ENCODE peak calls at places on chromosome 7, in ten cellular contexts. A, W, O, X, N, C, P, E, H and S are unnamed samples.

GRCh38 chr7:71808115-71808514 is 604.0 kb downstream of the CALN1 start:
- DNase-seq in A (no peak), W (no peak), O (no peak), X (no peak), N (no peak), C (no peak), P (no peak), E (no peak), H (no peak), S (no peak)

GRCh38 chr7:112371721-112372120 is 78.5 kb upstream of the IFRD1 start:
- DNase-seq in A (no peak), W (peak), O (no peak), X (no peak), N (peak), C (no peak), P (no peak), E (no peak), H (no peak), S (no peak)

GRCh38 chr7:27560706-27561235 is 101.9 kb downstream of the HIBADH start:
- DNase-seq in A (no peak), W (peak), O (no peak), X (no peak), N (peak), C (no peak), P (no peak), E (no peak), H (no peak), S (no peak)

GRCh38 chr7:143485500-143485899 is 7.8 kb downstream of the TAS2R41 start:
- DNase-seq in A (no peak), W (peak), O (no peak), X (no peak), N (peak), C (no peak), P (peak), E (no peak), H (no peak), S (no peak)

GRCh38 chr7:50371551-50372021 is 67.1 kb downstream of the IKZF1 start:
- DNase-seq in A (no peak), W (no peak), O (no peak), X (no peak), N (no peak), C (no peak), P (no peak), E (no peak), H (no peak), S (no peak)

GRCh38 chr7:83519240-83519639 is 129.7 kb downstream of the SEMA3E start:
- DNase-seq in A (no peak), W (peak), O (no peak), X (no peak), N (peak), C (no peak), P (no peak), E (no peak), H (no peak), S (no peak)

GRCh38 chr7:152597514-152597913 is 78.4 kb downstream of the XRCC2 start:
- DNase-seq in A (no peak), W (no peak), O (no peak), X (no peak), N (no peak), C (no peak), P (no peak), E (no peak), H (no peak), S (no peak)

GRCh38 chr7:43674559-43675436 is 54.5 kb downstream of the COA1 start:
- DNase-seq in A (no peak), W (peak), O (no peak), X (no peak), N (peak), C (no peak), P (no peak), E (no peak), H (no peak), S (no peak)

GRCh38 chr7:106365252-106366005 is 80.6 kb upstream of the NAMPT start:
- DNase-seq in A (no peak), W (no peak), O (no peak), X (no peak), N (peak), C (no peak), P (no peak), E (no peak), H (no peak), S (no peak)

GRCh38 chr7:118104812-118105441 is 79.0 kb upstream of the LSM8 start:
- DNase-seq in A (no peak), W (peak), O (no peak), X (no peak), N (peak), C (peak), P (no peak), E (no peak), H (no peak), S (no peak)

GRCh38 chr7:135747366-135747765 is 1.2 kb downstream of the FAM180A start:
- DNase-seq in A (no peak), W (no peak), O (no peak), X (no peak), N (no peak), C (no peak), P (no peak), E (no peak), H (no peak), S (no peak)

GRCh38 chr7:69245646-69246045 is 352.6 kb upstream of the AUTS2 start:
- DNase-seq in A (no peak), W (no peak), O (no peak), X (no peak), N (peak), C (no peak), P (no peak), E (no peak), H (no peak), S (no peak)

GRCh38 chr7:82255706-82256105 is 187.9 kb downstream of the CACNA2D1 start:
- DNase-seq in A (no peak), W (no peak), O (no peak), X (no peak), N (no peak), C (no peak), P (no peak), E (no peak), H (no peak), S (no peak)

GRCh38 chr7:143318661-143319060 is 2.8 kb downstream of the CLCN1 start:
- DNase-seq in A (no peak), W (peak), O (no peak), X (no peak), N (peak), C (no peak), P (peak), E (no peak), H (peak), S (no peak)

GRCh38 chr7:152853236-152853635 is 93.7 kb downstream of the ACTR3B start:
- DNase-seq in A (no peak), W (no peak), O (no peak), X (no peak), N (no peak), C (no peak), P (no peak), E (no peak), H (no peak), S (no peak)

GRCh38 chr7:105531797-105532671 is at the start of gene RINT1:
- DNase-seq in A (peak), W (peak), O (peak), X (peak), N (peak), C (peak), P (peak), E (peak), H (peak), S (peak)

GRCh38 chr7:216360-217300 is 24.3 kb downstream of the FAM20C start:
- DNase-seq in A (no peak), W (no peak), O (no peak), X (no peak), N (no peak), C (no peak), P (peak), E (no peak), H (no peak), S (no peak)

GRCh38 chr7:29131678-29132077 is 14.7 kb downstream of the CPVL start:
- DNase-seq in A (no peak), W (no peak), O (no peak), X (no peak), N (no peak), C (no peak), P (no peak), E (no peak), H (no peak), S (no peak)

GRCh38 chr7:103823084-103823483 is 166.4 kb downstream of the RELN start:
- DNase-seq in A (no peak), W (no peak), O (no peak), X (no peak), N (no peak), C (no peak), P (no peak), E (no peak), H (no peak), S (no peak)

GRCh38 chr7:128006550-128007292 is 24.5 kb downstream of the LRRC4 start:
- DNase-seq in A (no peak), W (no peak), O (no peak), X (no peak), N (no peak), C (no peak), P (no peak), E (no peak), H (no peak), S (no peak)

GRCh38 chr7:108014747-108015682 is 12.1 kb upstream of the LAMB1 start:
- DNase-seq in A (no peak), W (peak), O (no peak), X (no peak), N (peak), C (no peak), P (no peak), E (no peak), H (no peak), S (no peak)

GRCh38 chr7:116530107-116530820 is 5.4 kb downstream of the CAV1 start:
- DNase-seq in A (no peak), W (no peak), O (no peak), X (no peak), N (peak), C (no peak), P (no peak), E (no peak), H (no peak), S (no peak)

GRCh38 chr7:131621652-131622051 is 65.2 kb upstream of the PODXL start:
- DNase-seq in A (no peak), W (no peak), O (no peak), X (no peak), N (no peak), C (peak), P (no peak), E (no peak), H (no peak), S (no peak)

GRCh38 chr7:2175514-2175913 is 57.2 kb downstream of the MAD1L1 start:
- DNase-seq in A (no peak), W (peak), O (no peak), X (no peak), N (peak), C (peak), P (no peak), E (no peak), H (no peak), S (no peak)

GRCh38 chr7:14191686-14192098 is 202.2 kb upstream of the ETV1 start:
- DNase-seq in A (no peak), W (peak), O (no peak), X (no peak), N (peak), C (no peak), P (no peak), E (no peak), H (no peak), S (no peak)

GRCh38 chr7:157404845-157405481 is 68.2 kb downstream of the DNAJB6 start:
- DNase-seq in A (no peak), W (peak), O (no peak), X (peak), N (peak), C (peak), P (peak), E (no peak), H (no peak), S (no peak)

GRCh38 chr7:114426824-114427223 is 12.2 kb downstream of the FOXP2 start:
- DNase-seq in A (no peak), W (peak), O (no peak), X (no peak), N (peak), C (no peak), P (no peak), E (no peak), H (no peak), S (no peak)

GRCh38 chr7:44379366-44380178 is 54.2 kb upstream of the CAMK2B start:
- DNase-seq in A (no peak), W (peak), O (no peak), X (no peak), N (no peak), C (peak), P (no peak), E (no peak), H (no peak), S (no peak)

GRCh38 chr7:141097430-141097829 is 23.6 kb downstream of the TMEM178B start:
- DNase-seq in A (no peak), W (peak), O (no peak), X (no peak), N (no peak), C (no peak), P (no peak), E (no peak), H (no peak), S (no peak)

GRCh38 chr7:140773104-140773503 is 76.6 kb downstream of the NDUFB2 start:
- DNase-seq in A (no peak), W (peak), O (no peak), X (no peak), N (no peak), C (no peak), P (no peak), E (no peak), H (no peak), S (no peak)

GRCh38 chr7:142482899-142483658 is 225.2 kb upstream of the PRSS58 start:
- DNase-seq in A (peak), W (peak), O (peak), X (no peak), N (peak), C (peak), P (peak), E (peak), H (no peak), S (no peak)

GRCh38 chr7:112267944-112268691 is 61.6 kb downstream of the ZNF277 start:
- DNase-seq in A (no peak), W (no peak), O (no peak), X (no peak), N (no peak), C (no peak), P (no peak), E (no peak), H (no peak), S (no peak)

GRCh38 chr7:45082831-45083331 is 5.9 kb downstream of the NACAD start:
- DNase-seq in A (no peak), W (no peak), O (no peak), X (peak), N (no peak), C (peak), P (no peak), E (no peak), H (no peak), S (no peak)

GRCh38 chr7:24169077-24169624 is 114.8 kb upstream of the NPY start:
- DNase-seq in A (no peak), W (no peak), O (no peak), X (no peak), N (no peak), C (no peak), P (no peak), E (no peak), H (no peak), S (no peak)

GRCh38 chr7:118218413-118219156 is 5.9 kb upstream of the ANKRD7 start:
- DNase-seq in A (no peak), W (no peak), O (no peak), X (no peak), N (no peak), C (no peak), P (no peak), E (no peak), H (no peak), S (no peak)

GRCh38 chr7:30352169-30352568 is 67.8 kb downstream of the ZNRF2 start:
- DNase-seq in A (no peak), W (no peak), O (peak), X (no peak), N (no peak), C (no peak), P (no peak), E (no peak), H (no peak), S (no peak)

GRCh38 chr7:27210441-27211083 is 10.7 kb upstream of the HOXA13 start:
- DNase-seq in A (no peak), W (peak), O (peak), X (no peak), N (peak), C (peak), P (peak), E (peak), H (no peak), S (no peak)

GRCh38 chr7:7650682-7651206 is 10.2 kb downstream of the UMAD1 start:
- DNase-seq in A (no peak), W (no peak), O (no peak), X (no peak), N (no peak), C (no peak), P (no peak), E (no peak), H (no peak), S (no peak)

GRCh38 chr7:128221929-128222403 is 19.1 kb upstream of the LEP start:
- DNase-seq in A (no peak), W (peak), O (no peak), X (no peak), N (peak), C (peak), P (no peak), E (no peak), H (no peak), S (no peak)

GRCh38 chr7:79452032-79452494 is 1.4 kb downstream of the MAGI2 start:
- DNase-seq in A (peak), W (peak), O (no peak), X (peak), N (peak), C (peak), P (peak), E (peak), H (peak), S (peak)

GRCh38 chr7:79453558-79454324 is at the start of gene MAGI2:
- DNase-seq in A (peak), W (peak), O (no peak), X (peak), N (peak), C (peak), P (peak), E (peak), H (peak), S (peak)

GRCh38 chr7:79452495-79453265 is 787 bp downstream of the MAGI2 start:
- DNase-seq in A (no peak), W (peak), O (no peak), X (peak), N (peak), C (peak), P (peak), E (no peak), H (peak), S (no peak)

GRCh38 chr7:79453266-79453557 is 255 bp downstream of the MAGI2 start:
- DNase-seq in A (no peak), W (no peak), O (no peak), X (no peak), N (no peak), C (no peak), P (no peak), E (no peak), H (no peak), S (no peak)

DNA sequence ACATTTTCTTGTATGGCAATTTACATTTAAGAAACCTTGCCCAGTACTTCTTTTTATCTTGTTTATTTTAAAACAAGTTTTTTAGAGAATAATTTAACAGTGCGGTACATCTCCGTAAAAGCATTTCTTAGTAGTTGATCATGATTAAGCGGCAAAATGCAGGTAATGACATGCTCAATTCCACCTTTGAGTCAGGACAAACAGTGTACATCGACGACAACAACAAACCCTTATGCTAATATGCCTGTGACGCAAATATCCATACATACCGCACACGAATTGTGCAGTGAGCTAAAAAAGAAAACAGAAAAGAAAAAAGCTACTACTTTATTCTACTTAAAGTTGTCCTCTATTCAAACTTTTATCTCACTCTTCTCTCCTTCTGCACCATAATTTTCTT is 1.9 kb downstream of the MAGI2 start:
- DNase-seq in A (no peak), W (peak), O (no peak), X (no peak), N (no peak), C (no peak), P (no peak), E (no peak), H (no peak), S (no peak)
- H3K27ac ChIP-seq in A (peak), W (peak), O (no peak), X (peak), N (no peak), C (peak), P (no peak), E (no peak), H (peak), S (peak)

GRCh38 chr7:101956130-101956529 is 138.7 kb downstream of the CUX1 start:
- DNase-seq in A (no peak), W (no peak), O (no peak), X (no peak), N (no peak), C (no peak), P (peak), E (no peak), H (no peak), S (no peak)
- H3K27ac ChIP-seq in A (no peak), W (no peak), O (no peak), X (no peak), N (no peak), C (no peak), P (peak), E (no peak), H (no peak), S (no peak)

DNA sequence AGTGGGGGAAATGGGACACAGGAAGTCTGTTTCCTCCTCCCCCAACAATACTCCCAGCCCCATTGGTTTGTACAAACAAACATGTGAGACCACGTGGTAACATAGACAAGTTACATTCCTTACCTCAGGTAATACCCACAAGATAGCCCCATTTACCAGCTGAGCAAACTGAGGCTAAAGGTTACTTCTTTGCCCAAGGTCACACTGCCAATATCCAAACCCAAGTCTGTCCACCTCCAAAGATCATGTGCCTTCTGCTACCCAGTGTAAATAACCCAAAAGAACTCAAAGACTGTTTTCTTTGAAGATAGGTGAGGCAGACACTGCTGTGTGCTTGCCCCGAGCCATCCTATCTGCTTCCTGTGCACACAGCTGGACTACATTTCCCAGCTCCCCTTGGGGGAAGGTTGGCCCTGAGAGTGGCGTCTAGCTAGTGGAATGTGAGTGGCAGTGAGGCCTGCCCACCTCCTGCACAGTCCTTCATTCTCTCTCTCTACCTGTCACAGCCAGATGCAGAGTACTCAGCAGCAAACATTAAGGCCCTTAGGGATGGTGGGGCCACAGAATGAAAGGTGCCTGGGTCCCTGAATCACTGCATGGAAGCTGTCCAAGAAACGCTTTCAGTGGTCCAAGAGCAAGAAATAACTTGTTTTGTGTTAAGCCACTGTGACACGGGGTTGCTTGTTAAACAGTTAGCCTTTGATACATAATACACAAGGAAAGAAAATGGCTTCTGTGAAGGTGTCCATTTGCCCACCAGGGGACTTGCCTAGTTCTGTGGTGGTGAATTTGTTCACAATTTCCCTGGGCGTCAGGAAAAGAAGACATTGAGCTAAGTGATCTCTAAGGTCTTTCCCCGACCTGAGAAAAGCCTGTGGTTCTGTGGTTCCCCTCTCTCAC is 257.7 kb upstream of the NFE2L3 start:
- DNase-seq in A (no peak), W (no peak), O (peak), X (no peak), N (peak), C (peak), P (no peak), E (peak), H (no peak), S (no peak)
- H3K27ac ChIP-seq in A (no peak), W (no peak), O (no peak), X (no peak), N (no peak), C (no peak), P (no peak), E (no peak), H (no peak), S (no peak)

DNA sequence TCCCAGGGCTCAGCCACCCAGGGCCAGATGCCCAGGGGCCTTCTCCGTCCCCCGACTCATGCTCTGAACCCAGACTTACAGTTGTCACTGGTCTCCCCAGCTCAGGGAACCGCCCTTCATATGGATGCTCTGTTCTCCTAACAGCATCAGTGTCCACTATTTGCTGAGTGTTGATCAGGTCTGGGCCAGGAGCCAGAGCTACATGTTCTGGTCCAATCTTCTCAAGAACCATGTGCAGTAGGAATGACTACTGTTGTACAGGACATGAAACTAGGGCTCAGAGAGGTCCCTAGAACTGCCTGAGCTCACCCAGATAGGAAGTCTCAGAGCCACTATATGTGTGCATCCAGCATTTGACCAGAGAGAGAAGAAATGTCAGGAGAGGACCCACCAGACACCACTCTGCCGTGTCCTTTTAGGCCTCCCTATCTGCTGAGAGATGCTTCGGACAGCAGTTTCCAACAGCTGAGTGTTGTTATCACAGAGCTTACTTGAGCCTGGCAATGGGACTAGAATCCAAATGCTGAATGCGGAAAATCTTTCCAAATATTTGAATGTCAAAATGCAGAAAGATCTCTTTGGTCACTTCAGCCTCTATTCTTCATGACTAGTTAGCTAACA is 246.2 kb downstream of the TNS3 start:
- DNase-seq in A (no peak), W (no peak), O (no peak), X (no peak), N (no peak), C (no peak), P (peak), E (peak), H (no peak), S (no peak)
- H3K27ac ChIP-seq in A (no peak), W (peak), O (no peak), X (peak), N (no peak), C (no peak), P (peak), E (no peak), H (no peak), S (peak)